ENCODE peak calls at places on chromosomes 1 and 21, in nine cellular contexts. E is Peyer's patch; P is tibial artery; C is CD8-positive, alpha-beta T cell; A is astrocyte of the cerebellum; W is adrenal gland; Z is HAP-1; T is sigmoid colon; I is AG10803. Y is an unnamed sample.

GRCh38 chr1:22579541-22580155 is 16.4 kb downstream of the EPHA8 start:
- DNase-seq in E (no peak), P (no peak), C (no peak), A (no peak), W (no peak), Z (no peak), T (no peak), I (no peak), Y (no peak)

GRCh38 chr21:31985398-31985797 is 112.6 kb downstream of the HUNK start:
- DNase-seq in E (no peak), P (no peak), C (no peak), A (no peak), W (no peak), Z (no peak), T (no peak), I (no peak), Y (no peak)

GRCh38 chr1:218717611-218718010 is 372.5 kb downstream of the TGFB2 start:
- DNase-seq in E (no peak), P (no peak), C (no peak), A (peak), W (no peak), Z (no peak), T (no peak), I (peak), Y (no peak)

GRCh38 chr1:204477036-204477740 is 17.4 kb downstream of the PIK3C2B start:
- DNase-seq in E (no peak), P (no peak), C (no peak), A (no peak), W (no peak), Z (no peak), T (no peak), I (no peak), Y (no peak)

GRCh38 chr1:203443296-203443695 is 32.3 kb upstream of the PRELP start:
- DNase-seq in E (no peak), P (no peak), C (no peak), A (no peak), W (no peak), Z (no peak), T (no peak), I (no peak), Y (no peak)

GRCh38 chr1:230185076-230186001 is 118.3 kb downstream of the GALNT2 start:
- DNase-seq in E (no peak), P (no peak), C (no peak), A (no peak), W (no peak), Z (no peak), T (no peak), I (no peak), Y (no peak)

GRCh38 chr1:153628638-153629342 is 556 bp downstream of the S100A1 start:
- DNase-seq in E (no peak), P (no peak), C (no peak), A (no peak), W (no peak), Z (no peak), T (no peak), I (no peak), Y (no peak)

GRCh38 chr21:35291963-35292627 is 243.0 kb upstream of the RUNX1 start:
- DNase-seq in E (no peak), P (no peak), C (no peak), A (no peak), W (no peak), Z (no peak), T (no peak), I (peak), Y (no peak)

GRCh38 chr1:75100481-75101092 is 33.6 kb upstream of the LHX8 start:
- DNase-seq in E (no peak), P (no peak), C (no peak), A (no peak), W (no peak), Z (no peak), T (no peak), I (no peak), Y (no peak)

GRCh38 chr21:34670220-34670961 is 1.6 kb downstream of the CLIC6 start:
- DNase-seq in E (no peak), P (peak), C (no peak), A (no peak), W (no peak), Z (no peak), T (no peak), I (no peak), Y (peak)

GRCh38 chr1:164768045-164768402 is 209.0 kb downstream of the PBX1 start:
- DNase-seq in E (no peak), P (no peak), C (no peak), A (no peak), W (no peak), Z (no peak), T (no peak), I (peak), Y (no peak)

GRCh38 chr1:200925821-200926220 is 31.1 kb downstream of the INAVA start:
- DNase-seq in E (no peak), P (no peak), C (no peak), A (peak), W (no peak), Z (no peak), T (no peak), I (peak), Y (no peak)

GRCh38 chr21:29718081-29718815 is 221.5 kb downstream of the GRIK1 start:
- DNase-seq in E (no peak), P (no peak), C (no peak), A (no peak), W (no peak), Z (no peak), T (no peak), I (no peak), Y (no peak)

DNA sequence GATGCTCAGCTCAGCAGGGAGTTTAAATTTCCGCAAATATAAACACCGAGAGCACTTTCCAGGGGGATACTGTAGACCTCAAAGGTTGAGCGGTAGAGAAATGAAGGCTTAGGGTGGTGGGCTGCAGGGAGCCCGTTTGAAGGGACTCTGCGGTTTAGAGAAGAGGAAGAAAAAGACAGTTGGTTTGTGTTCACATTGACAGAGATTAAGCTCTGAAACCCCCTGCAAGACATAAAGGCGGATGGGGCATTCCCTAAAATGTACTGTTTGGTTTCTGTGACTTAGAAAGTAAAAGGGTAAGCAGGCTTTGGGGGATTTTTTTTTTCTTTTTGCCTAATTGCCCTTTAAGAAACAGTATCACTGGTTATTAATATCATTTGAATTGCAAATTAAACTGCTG is 1.3 kb downstream of the KAZN start:
- DNase-seq in E (no peak), P (no peak), C (no peak), A (no peak), W (no peak), Z (no peak), T (no peak), I (no peak), Y (no peak)
- H3K4me3 ChIP-seq in E (no peak), P (no peak), C (no peak), A (peak), W (no peak), Z (peak), T (peak), I (no peak), Y (no peak)

GRCh38 chr1:28578696-28579218 is 13.3 kb upstream of the RAB42 start:
- DNase-seq in E (no peak), P (no peak), C (no peak), A (no peak), W (no peak), Z (no peak), T (no peak), I (no peak), Y (no peak)
- H3K4me3 ChIP-seq in E (no peak), P (no peak), C (no peak), A (no peak), W (no peak), Z (no peak), T (no peak), I (no peak), Y (no peak)

GRCh38 chr1:234979316-234980223 is 149.1 kb downstream of the TOMM20 start:
- DNase-seq in E (peak), P (no peak), C (no peak), A (no peak), W (no peak), Z (no peak), T (peak), I (no peak), Y (no peak)
- H3K4me3 ChIP-seq in E (no peak), P (peak), C (peak), A (no peak), W (no peak), Z (no peak), T (no peak), I (no peak), Y (no peak)

GRCh38 chr1:156844638-156845037 is 14.3 kb downstream of the INSRR start:
- DNase-seq in E (no peak), P (no peak), C (no peak), A (no peak), W (no peak), Z (no peak), T (no peak), I (no peak), Y (no peak)
- H3K4me3 ChIP-seq in E (no peak), P (no peak), C (peak), A (no peak), W (no peak), Z (no peak), T (no peak), I (no peak), Y (no peak)

DNA sequence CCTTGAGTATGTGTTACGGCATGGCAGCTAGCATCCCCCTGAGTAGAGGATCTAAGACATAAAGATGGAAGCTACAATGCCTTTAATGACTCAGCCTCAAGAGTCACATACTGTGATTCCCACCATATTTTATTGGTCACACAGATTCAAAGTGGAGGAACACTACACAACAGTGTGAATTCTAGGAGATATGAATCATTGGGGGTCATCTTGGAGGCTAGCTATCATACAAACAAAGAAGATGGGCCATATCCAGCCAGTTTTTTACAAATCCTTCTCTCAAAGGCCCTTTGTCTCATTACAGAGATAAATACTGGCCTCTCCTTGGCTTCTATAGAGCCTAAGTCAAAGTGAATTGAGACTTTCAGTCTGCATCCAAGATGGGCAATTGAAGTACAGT is 177.0 kb downstream of the TBX15 start:
- DNase-seq in E (no peak), P (no peak), C (no peak), A (no peak), W (no peak), Z (no peak), T (no peak), I (no peak), Y (no peak)
- H3K4me3 ChIP-seq in E (no peak), P (no peak), C (no peak), A (no peak), W (no peak), Z (no peak), T (no peak), I (no peak), Y (no peak)

GRCh38 chr1:84255586-84255985 is 45.9 kb upstream of the SAMD13 start:
- DNase-seq in E (no peak), P (no peak), C (no peak), A (no peak), W (no peak), Z (no peak), T (no peak), I (no peak), Y (no peak)
- H3K4me3 ChIP-seq in E (no peak), P (no peak), C (no peak), A (no peak), W (no peak), Z (no peak), T (no peak), I (no peak), Y (no peak)

Y was measured in right cardiac atrium.